ENCODE peak calls at places on chromosomes 6 and 20, in five cellular contexts. H, Y, F, Q and V are unnamed samples.

GRCh38 chr6:35309611-35310264 is 12.1 kb downstream of the DEF6 start:
- DNase-seq in H (no peak), Y (no peak), F (no peak), Q (no peak), V (no peak)

GRCh38 chr6:142846459-142846831 is 98.5 kb downstream of the HIVEP2 start:
- DNase-seq in H (no peak), Y (no peak), F (peak; percentile 79), Q (no peak), V (no peak)

GRCh38 chr6:159899994-159900745 is 9.4 kb downstream of the MAS1 start:
- DNase-seq in H (no peak), Y (no peak), F (peak; percentile 87), Q (peak; percentile 53), V (no peak)

GRCh38 chr20:59823860-59824259 is 109.6 kb downstream of the SYCP2 start:
- DNase-seq in H (no peak), Y (no peak), F (no peak), Q (no peak), V (no peak)

GRCh38 chr6:134826889-134827737 is 122.8 kb downstream of the ALDH8A1 start:
- DNase-seq in H (peak; percentile 51), Y (no peak), F (peak; percentile 95), Q (peak; percentile 99), V (no peak)

GRCh38 chr6:104003803-104004516 is 855.8 kb downstream of the HACE1 start:
- DNase-seq in H (no peak), Y (no peak), F (no peak), Q (no peak), V (no peak)

GRCh38 chr6:20367716-20368485 is 33.8 kb upstream of the E2F3 start:
- DNase-seq in H (no peak), Y (no peak), F (peak; percentile 16), Q (no peak), V (peak; percentile 33)

GRCh38 chr20:8515810-8516435 is 383.9 kb downstream of the PLCB1 start:
- DNase-seq in H (no peak), Y (no peak), F (no peak), Q (no peak), V (no peak)

GRCh38 chr6:40912158-40912946 is 126.7 kb downstream of the UNC5CL start:
- DNase-seq in H (peak; percentile 57), Y (peak; percentile 53), F (no peak), Q (no peak), V (no peak)

GRCh38 chr6:133435065-133435728 is 194.0 kb downstream of the EYA4 start:
- DNase-seq in H (peak; percentile 23), Y (no peak), F (no peak), Q (no peak), V (no peak)

GRCh38 chr6:138597336-138597735 is 98.0 kb upstream of the NHSL1 start:
- DNase-seq in H (no peak), Y (no peak), F (no peak), Q (no peak), V (no peak)

GRCh38 chr20:44734938-44735337 is 10.7 kb upstream of the KCNK15 start:
- DNase-seq in H (no peak), Y (peak; percentile 42), F (peak; percentile 96), Q (peak; percentile 48), V (no peak)

GRCh38 chr6:158041370-158041769 is 59.7 kb downstream of the SYNJ2 start:
- DNase-seq in H (no peak), Y (no peak), F (peak; percentile 25), Q (no peak), V (no peak)

GRCh38 chr6:31172973-31173384 is 2.5 kb upstream of the POU5F1 start:
- DNase-seq in H (no peak), Y (peak; percentile 91), F (no peak), Q (no peak), V (no peak)

GRCh38 chr6:26592649-26593048 is 4.1 kb upstream of the ABT1 start:
- DNase-seq in H (no peak), Y (no peak), F (no peak), Q (no peak), V (no peak)

GRCh38 chr20:26208296-26209091 is 511.8 kb upstream of the ZNF337 start:
- DNase-seq in H (no peak), Y (peak; percentile 69), F (no peak), Q (no peak), V (no peak)

GRCh38 chr6:4085329-4085695 is 6.4 kb upstream of the FAM217A start:
- DNase-seq in H (no peak), Y (no peak), F (peak; percentile 21), Q (no peak), V (no peak)

GRCh38 chr20:14199111-14199510 is 138.3 kb downstream of the FLRT3 start:
- DNase-seq in H (no peak), Y (no peak), F (no peak), Q (no peak), V (no peak)

GRCh38 chr20:63135411-63135810 is 80.5 kb downstream of the YTHDF1 start:
- DNase-seq in H (no peak), Y (peak; percentile 59), F (no peak), Q (no peak), V (no peak)